ENCODE peak calls at places on chromosomes 7 and 10, in four cellular contexts. K is HCT116, Z is K562, C is HepG2. O is an unnamed sample.

GRCh38 chr7:30510124-30511074 is 5.8 kb upstream of the GGCT start:
- DNase-seq in K (peak), Z (peak), C (peak), O (peak)

GRCh38 chr7:117193564-117193963 is 129.3 kb downstream of the WNT2 start:
- DNase-seq in K (no peak), Z (no peak), C (no peak), O (no peak)

GRCh38 chr10:111126981-111127848 is 50.4 kb downstream of the ADRA2A start:
- DNase-seq in K (no peak), Z (peak), C (no peak), O (no peak)

GRCh38 chr10:126331101-126331500 is 57.2 kb downstream of the ADAM12 start:
- DNase-seq in K (no peak), Z (no peak), C (no peak), O (no peak)

GRCh38 chr7:91411062-91411461 is 146.8 kb downstream of the FZD1 start:
- DNase-seq in K (no peak), Z (no peak), C (no peak), O (no peak)

GRCh38 chr10:89426230-89426868 is 12.0 kb downstream of the IFIT5 start:
- DNase-seq in K (no peak), Z (peak), C (peak), O (peak)

GRCh38 chr10:26169466-26169865 is 47.1 kb upstream of the GAD2 start:
- DNase-seq in K (no peak), Z (no peak), C (no peak), O (no peak)

GRCh38 chr10:71888623-71889387 is 37.8 kb upstream of the PSAP start:
- DNase-seq in K (peak), Z (peak), C (no peak), O (no peak)

GRCh38 chr7:141193066-141193465 is 119.2 kb downstream of the TMEM178B start:
- DNase-seq in K (no peak), Z (peak), C (no peak), O (no peak)

GRCh38 chr10:125076891-125077643 is 83.3 kb downstream of the CTBP2 start:
- DNase-seq in K (no peak), Z (no peak), C (no peak), O (no peak)

GRCh38 chr10:118343549-118343948 is 1.4 kb upstream of the FAM204A start:
- DNase-seq in K (no peak), Z (no peak), C (no peak), O (no peak)

GRCh38 chr7:103702982-103703381 is 257.0 kb upstream of the SLC26A5 start:
- DNase-seq in K (no peak), Z (no peak), C (no peak), O (no peak)

GRCh38 chr7:55081067-55081853 is 62.4 kb downstream of the EGFR start:
- DNase-seq in K (no peak), Z (no peak), C (no peak), O (no peak)

DNA sequence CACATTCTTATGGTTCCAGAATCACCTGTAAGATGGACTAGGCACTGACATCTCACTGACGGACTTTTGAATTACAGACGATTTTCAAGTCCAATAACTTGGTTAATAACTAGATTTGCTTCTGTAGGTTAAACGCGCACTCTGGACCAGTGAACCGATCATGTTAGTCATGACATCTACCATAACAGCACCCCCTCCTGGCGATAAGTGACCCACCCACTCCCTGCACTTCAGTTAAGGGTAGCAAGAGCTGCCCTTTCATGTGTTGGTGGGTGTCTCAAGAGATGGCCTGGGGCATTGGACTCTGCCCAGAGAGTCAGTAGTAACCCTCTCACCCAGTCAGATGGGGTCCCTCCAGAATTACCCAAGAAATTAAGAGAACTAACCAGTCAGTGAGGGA is 12.9 kb downstream of the GRM8 start:
- DNase-seq in K (no peak), Z (peak), C (no peak), O (no peak)
- TF ChIP-seq TCF7L2 in K (no peak), Z (no peak), C (no peak), O (no peak)

GRCh38 chr7:105877736-105878135 is 1.3 kb upstream of the ATXN7L1 start:
- DNase-seq in K (no peak), Z (no peak), C (no peak), O (no peak)

GRCh38 chr7:105876091-105876963 is at the start of gene ATXN7L1:
- DNase-seq in K (peak), Z (peak), C (peak), O (peak)

GRCh38 chr7:105876964-105877601 is 684 bp upstream of the ATXN7L1 start:
- DNase-seq in K (peak), Z (peak), C (peak), O (no peak)

GRCh38 chr7:105874055-105874454 is 2.3 kb downstream of the ATXN7L1 start:
- DNase-seq in K (no peak), Z (no peak), C (no peak), O (no peak)

GRCh38 chr7:105875505-105875904 is 894 bp downstream of the ATXN7L1 start:
- DNase-seq in K (no peak), Z (peak), C (no peak), O (no peak)
- TF ChIP-seq POLR2AphosphoS5 in K (no peak), Z (no peak), C (no peak), O (no peak)

DNA sequence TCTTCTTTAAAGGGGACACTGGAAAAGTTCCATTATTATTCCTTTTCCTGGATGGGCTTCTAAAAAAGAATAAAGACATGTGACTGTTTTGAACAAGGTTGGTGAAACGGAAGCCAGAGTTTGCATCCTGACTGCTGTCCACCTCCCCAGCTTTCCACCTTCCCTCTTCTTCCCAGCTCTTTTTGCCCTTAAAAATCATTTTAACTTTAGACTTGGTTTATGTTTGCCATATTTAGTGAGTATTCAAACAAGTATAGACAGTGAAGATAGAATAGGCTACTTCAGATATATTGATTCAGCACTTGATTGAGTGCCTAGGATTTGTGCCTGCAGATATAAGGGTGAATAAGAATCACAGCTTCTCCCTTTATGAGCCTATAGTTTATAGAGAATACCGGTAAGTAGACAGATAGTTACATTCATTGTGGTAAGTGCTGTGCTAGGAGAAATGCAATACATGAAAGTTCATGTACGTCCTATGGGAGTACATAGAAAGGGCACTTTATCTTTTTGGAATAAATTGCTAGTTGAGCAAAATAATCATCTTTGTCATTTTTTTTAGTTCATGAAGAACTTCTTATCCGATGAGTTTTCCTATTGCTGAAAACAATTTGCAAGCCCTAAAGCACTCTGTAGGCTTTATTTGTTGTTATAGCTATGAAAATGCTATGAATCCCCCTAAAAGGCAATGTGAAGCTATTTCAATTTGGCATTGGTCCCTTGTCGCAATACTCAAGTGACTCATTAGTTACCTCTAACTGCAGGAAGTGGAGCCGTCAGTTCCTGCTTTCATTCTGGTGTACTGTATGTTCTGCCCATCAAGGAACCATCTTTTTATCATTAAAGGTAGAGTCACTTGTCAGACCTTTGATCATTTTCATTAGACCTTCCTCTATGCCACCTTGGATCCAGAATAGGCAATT is 57.2 kb upstream of the STRIP2 start:
- DNase-seq in K (no peak), Z (no peak), C (no peak), O (no peak)
- TF ChIP-seq TCF7L2 in K (no peak), Z (no peak), C (no peak), O (no peak)

GRCh38 chr7:131013716-131014115 is 279.7 kb upstream of the KLF14 start:
- DNase-seq in K (no peak), Z (no peak), C (no peak), O (no peak)

GRCh38 chr7:131015131-131015954 is 281.3 kb upstream of the KLF14 start:
- DNase-seq in K (peak), Z (no peak), C (peak), O (no peak)

GRCh38 chr7:131012477-131013031 is 278.5 kb upstream of the KLF14 start:
- DNase-seq in K (no peak), Z (peak), C (no peak), O (no peak)

GRCh38 chr7:131019351-131019750 is 285.3 kb upstream of the KLF14 start:
- DNase-seq in K (no peak), Z (no peak), C (no peak), O (no peak)

GRCh38 chr7:131016230-131016629 is 282.2 kb upstream of the KLF14 start:
- DNase-seq in K (no peak), Z (no peak), C (peak), O (no peak)
- TF ChIP-seq POLR2AphosphoS5 in K (peak), Z (no peak), C (no peak), O (no peak)

DNA sequence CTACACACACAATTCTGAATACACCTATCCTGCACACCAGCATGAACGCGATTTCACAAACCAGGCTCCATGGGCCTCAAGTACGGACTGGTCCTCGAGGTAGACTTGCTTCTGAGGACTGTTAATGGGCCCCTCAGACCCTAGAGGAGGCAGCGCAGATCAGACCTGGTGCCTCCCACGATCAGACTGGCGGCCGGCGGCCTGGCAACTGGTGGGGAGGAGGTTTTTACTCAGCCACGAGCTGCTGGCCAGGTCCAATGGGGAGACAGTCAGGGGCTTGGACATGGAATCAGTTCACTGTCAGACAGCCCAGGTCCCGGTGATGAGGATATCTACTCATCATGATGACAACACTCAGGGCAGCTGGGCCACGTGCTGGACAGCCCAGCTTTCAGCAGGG is 47.8 kb upstream of the RASGEF1A start:
- DNase-seq in K (no peak), Z (no peak), C (no peak), O (no peak)
- TF ChIP-seq TCF7L2 in K (no peak), Z (no peak), C (no peak), O (no peak)